ENCODE peak calls at places on chromosomes 7 and 10, in six cellular contexts. J is H9, N is neuronal stem cell, W is IMR-90, I is H1, A is trophoblast cell. O is an unnamed sample.

GRCh38 chr7:26864309-26865093 is at the start of gene SKAP2:
- DNase-seq in J (peak), N (peak), W (peak), I (peak), A (peak), O (peak)

GRCh38 chr7:73701357-73701995 is 18.0 kb downstream of the STX1A start:
- DNase-seq in J (peak), N (no peak), W (peak), I (peak), A (peak), O (peak)

GRCh38 chr10:122306282-122306681 is 35.2 kb downstream of the BTBD16 start:
- DNase-seq in J (no peak), N (no peak), W (no peak), I (no peak), A (no peak), O (no peak)

GRCh38 chr10:103451091-103451801 is 924 bp downstream of the CALHM2 start:
- DNase-seq in J (no peak), N (no peak), W (no peak), I (no peak), A (peak), O (no peak)

GRCh38 chr10:127923646-127924045 is 16.7 kb downstream of the PTPRE start:
- DNase-seq in J (no peak), N (no peak), W (no peak), I (no peak), A (no peak), O (no peak)

GRCh38 chr10:32155075-32155516 is 98.9 kb upstream of the KIF5B start:
- DNase-seq in J (no peak), N (no peak), W (peak), I (no peak), A (peak), O (peak)

GRCh38 chr10:117092386-117092785 is 45.7 kb downstream of the VAX1 start:
- DNase-seq in J (no peak), N (no peak), W (no peak), I (no peak), A (no peak), O (no peak)

GRCh38 chr10:130932326-130933007 is 379.1 kb downstream of the TCERG1L start:
- DNase-seq in J (peak), N (no peak), W (no peak), I (no peak), A (no peak), O (no peak)

GRCh38 chr10:6721480-6721879 is 141.4 kb upstream of the PRKCQ start:
- DNase-seq in J (no peak), N (no peak), W (peak), I (no peak), A (no peak), O (peak)

GRCh38 chr10:102324061-102324460 is 71.4 kb upstream of the NFKB2 start:
- DNase-seq in J (no peak), N (no peak), W (peak), I (no peak), A (peak), O (peak)

GRCh38 chr7:117086788-117087187 is 133.5 kb downstream of the ST7 start:
- DNase-seq in J (no peak), N (no peak), W (no peak), I (no peak), A (no peak), O (peak)

GRCh38 chr7:20152511-20152910 is 64.7 kb downstream of the MACC1 start:
- DNase-seq in J (no peak), N (no peak), W (peak), I (no peak), A (no peak), O (peak)

GRCh38 chr10:119595715-119596515 is 849 bp downstream of the TIAL1 start:
- DNase-seq in J (peak), N (no peak), W (peak), I (no peak), A (peak), O (peak)

GRCh38 chr7:111229951-111230350 is 139.0 kb downstream of the LRRN3 start:
- DNase-seq in J (no peak), N (no peak), W (no peak), I (no peak), A (peak), O (peak)

GRCh38 chr10:50635286-50635685 is 11.5 kb upstream of the SGMS1 start:
- DNase-seq in J (no peak), N (no peak), W (peak), I (no peak), A (no peak), O (no peak)

GRCh38 chr7:105581066-105581811 is at the start of gene EFCAB10:
- DNase-seq in J (peak), N (peak), W (peak), I (peak), A (peak), O (peak)

GRCh38 chr10:4101918-4102654 is 317.1 kb upstream of the KLF6 start:
- DNase-seq in J (no peak), N (no peak), W (no peak), I (no peak), A (no peak), O (no peak)

GRCh38 chr10:14449293-14449815 is 118.6 kb upstream of the FRMD4A start:
- DNase-seq in J (no peak), N (no peak), W (no peak), I (no peak), A (no peak), O (no peak)

GRCh38 chr10:84783909-84784308 is 455.5 kb downstream of the CCSER2 start:
- DNase-seq in J (no peak), N (no peak), W (no peak), I (no peak), A (no peak), O (no peak)

GRCh38 chr7:156662269-156662668 is 21.7 kb downstream of the RNF32 start:
- DNase-seq in J (no peak), N (no peak), W (no peak), I (no peak), A (no peak), O (no peak)

GRCh38 chr10:14712991-14713422 is 61.7 kb downstream of the FAM107B start:
- DNase-seq in J (no peak), N (no peak), W (peak), I (no peak), A (peak), O (no peak)

GRCh38 chr7:127758105-127758504 is 106.1 kb downstream of the SND1 start:
- DNase-seq in J (no peak), N (no peak), W (no peak), I (no peak), A (no peak), O (no peak)

GRCh38 chr10:113891476-113891875 is 37.0 kb downstream of the NHLRC2 start:
- DNase-seq in J (no peak), N (no peak), W (no peak), I (no peak), A (peak), O (no peak)

GRCh38 chr7:138948403-138948802 is 32.8 kb downstream of the KIAA1549 start:
- DNase-seq in J (no peak), N (no peak), W (no peak), I (no peak), A (no peak), O (no peak)

DNA sequence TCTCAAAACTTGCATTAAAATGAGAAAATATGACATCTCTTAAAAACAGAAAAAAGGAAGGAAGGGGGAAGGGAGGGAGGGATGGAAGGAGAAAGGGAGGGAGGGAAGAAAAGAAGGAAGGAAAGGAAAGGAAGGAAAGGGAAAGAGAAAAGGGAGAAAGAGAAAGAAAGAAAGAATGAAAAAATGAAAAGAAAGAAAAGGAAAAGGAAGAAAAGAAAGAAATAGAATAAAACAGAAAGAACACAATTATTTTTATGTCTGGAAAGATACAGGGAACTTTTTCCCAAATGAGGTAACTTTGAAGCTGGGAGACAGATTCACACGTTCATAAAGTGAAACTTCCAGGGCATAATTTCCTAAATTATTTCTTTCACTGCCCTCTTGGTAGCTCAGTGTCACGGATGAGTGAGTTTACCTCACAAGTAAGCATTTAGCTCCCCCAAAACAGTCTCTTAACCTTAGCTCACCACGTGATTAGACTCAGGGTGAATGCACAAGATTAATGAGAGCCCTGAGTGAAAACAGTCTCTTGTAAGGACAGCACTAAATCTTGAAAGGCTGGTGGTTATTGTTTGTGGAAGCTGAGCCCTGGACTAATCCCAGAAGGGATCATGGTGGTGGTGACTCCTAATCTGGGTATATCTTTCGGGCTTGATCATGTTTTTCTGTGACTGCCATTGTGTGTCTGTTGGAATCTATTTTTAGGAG is 74.1 kb upstream of the HDAC9 start:
- DNase-seq in J (no peak), N (peak), W (no peak), I (no peak), A (no peak), O (peak)
- H3K4ac ChIP-seq in J (no peak), N (no peak), W (peak), I (no peak), A (no peak), O (no peak)

GRCh38 chr7:106609416-106609815 is 51.5 kb downstream of the CCDC71L start:
- DNase-seq in J (no peak), N (no peak), W (peak), I (no peak), A (no peak), O (peak)

GRCh38 chr7:106611911-106612310 is 49.0 kb downstream of the CCDC71L start:
- DNase-seq in J (no peak), N (no peak), W (no peak), I (no peak), A (peak), O (no peak)

GRCh38 chr7:106610996-106611886 is 49.7 kb downstream of the CCDC71L start:
- DNase-seq in J (no peak), N (no peak), W (peak), I (no peak), A (peak), O (no peak)

GRCh38 chr7:106606120-106606519 is 54.8 kb downstream of the CCDC71L start:
- DNase-seq in J (no peak), N (no peak), W (no peak), I (no peak), A (no peak), O (no peak)

GRCh38 chr7:106608664-106609063 is 52.3 kb downstream of the CCDC71L start:
- DNase-seq in J (no peak), N (no peak), W (no peak), I (no peak), A (no peak), O (no peak)
- H2AFZ ChIP-seq in J (no peak), N (no peak), W (peak), I (no peak), A (no peak), O (no peak)

DNA sequence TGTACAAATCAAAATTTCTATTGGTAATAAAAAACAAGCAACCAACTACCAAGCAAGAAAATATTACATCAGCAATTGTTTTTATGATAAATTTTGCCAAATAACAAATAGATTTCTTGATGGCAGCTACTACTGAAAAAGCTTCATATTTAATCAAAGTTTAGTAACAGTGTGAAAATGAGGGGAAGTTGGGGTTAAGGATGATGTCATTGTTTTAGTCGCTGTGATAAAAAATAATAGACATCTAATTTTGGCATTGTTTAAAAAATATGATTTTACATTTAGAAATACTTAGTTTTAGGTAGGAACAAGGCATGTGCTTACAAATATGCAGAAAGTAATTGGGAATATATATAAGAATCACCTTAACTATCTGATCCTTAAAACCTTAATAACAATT is 145.9 kb downstream of the CNTNAP2 start:
- DNase-seq in J (no peak), N (no peak), W (no peak), I (no peak), A (no peak), O (no peak)
- H4K91ac ChIP-seq in J (no peak), N (no peak), W (no peak), I (no peak), A (no peak), O (no peak)

DNA sequence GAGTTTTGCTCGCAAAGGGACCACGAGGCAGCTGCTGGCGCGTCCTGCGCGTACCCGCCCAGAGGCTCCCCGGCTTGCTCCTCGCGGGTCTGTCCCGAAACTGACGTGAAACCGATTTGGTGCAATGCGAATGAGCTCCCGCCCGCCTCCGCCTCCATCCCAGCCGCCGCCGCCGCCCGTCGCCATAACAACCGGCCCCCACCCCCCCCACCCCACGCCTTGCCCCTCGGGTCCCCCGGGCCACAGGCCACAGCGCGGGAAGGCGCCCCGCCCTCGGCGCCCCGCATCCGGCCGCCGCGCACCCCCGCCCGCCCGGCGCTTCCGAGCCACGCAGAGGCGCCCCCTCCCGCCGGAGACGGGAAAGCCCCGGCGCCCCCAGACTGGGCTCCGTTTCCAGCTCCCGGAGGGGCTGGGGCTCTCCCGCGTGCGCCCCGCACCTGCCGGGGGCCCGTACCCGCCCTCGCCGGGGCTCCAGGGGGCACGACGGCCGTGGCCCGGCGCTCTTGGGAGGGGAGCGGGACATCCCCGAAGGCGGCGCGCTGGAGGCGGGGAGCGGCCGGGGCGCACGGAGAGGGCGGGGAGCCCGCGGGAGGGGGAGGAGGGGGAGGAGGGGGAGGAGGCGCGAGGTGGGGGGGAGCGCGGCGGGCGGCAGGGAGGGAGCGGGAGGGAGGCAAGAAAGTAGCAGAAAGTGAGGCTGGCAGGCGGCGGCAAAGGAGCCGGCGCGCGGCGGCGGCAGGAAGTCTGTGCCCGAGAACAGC is at the start of gene CAMK1D:
- DNase-seq in J (peak), N (peak), W (peak), I (peak), A (peak), O (peak)
- H3K4ac ChIP-seq in J (no peak), N (no peak), W (peak), I (no peak), A (no peak), O (peak)

GRCh38 chr7:82865856-82866255 is 296.8 kb downstream of the PCLO start:
- DNase-seq in J (no peak), N (no peak), W (no peak), I (no peak), A (no peak), O (no peak)
- H2AFZ ChIP-seq in J (no peak), N (no peak), W (no peak), I (no peak), A (no peak), O (no peak)

GRCh38 chr7:150999497-151000225 is 8.8 kb downstream of the NOS3 start:
- DNase-seq in J (no peak), N (no peak), W (no peak), I (no peak), A (no peak), O (no peak)
- H4K91ac ChIP-seq in J (no peak), N (no peak), W (no peak), I (no peak), A (no peak), O (no peak)

GRCh38 chr10:86710987-86711236 is 42.6 kb downstream of the LDB3 start:
- DNase-seq in J (no peak), N (no peak), W (no peak), I (no peak), A (no peak), O (no peak)

GRCh38 chr10:86709786-86710185 is 41.5 kb downstream of the LDB3 start:
- DNase-seq in J (no peak), N (no peak), W (no peak), I (no peak), A (no peak), O (no peak)

GRCh38 chr10:86708783-86709778 is 40.8 kb downstream of the LDB3 start:
- DNase-seq in J (no peak), N (no peak), W (no peak), I (no peak), A (no peak), O (no peak)

GRCh38 chr10:86711957-86712708 is 43.8 kb downstream of the LDB3 start:
- DNase-seq in J (peak), N (peak), W (peak), I (no peak), A (no peak), O (no peak)

GRCh38 chr10:86711237-86711956 is 43.1 kb downstream of the LDB3 start:
- DNase-seq in J (peak), N (peak), W (peak), I (peak), A (peak), O (peak)
- H3K4ac ChIP-seq in J (no peak), N (no peak), W (peak), I (no peak), A (peak), O (peak)

GRCh38 chr10:80204193-80204714 is 1.1 kb downstream of the ANXA11 start:
- DNase-seq in J (no peak), N (no peak), W (no peak), I (no peak), A (peak), O (peak)

GRCh38 chr10:80203835-80204148 is 1.5 kb downstream of the ANXA11 start:
- DNase-seq in J (no peak), N (no peak), W (no peak), I (no peak), A (no peak), O (no peak)

GRCh38 chr10:80206277-80206655 is 929 bp upstream of the ANXA11 start:
- DNase-seq in J (no peak), N (no peak), W (no peak), I (no peak), A (no peak), O (no peak)

GRCh38 chr10:80204801-80205477 is 398 bp downstream of the ANXA11 start:
- DNase-seq in J (no peak), N (no peak), W (peak), I (no peak), A (peak), O (peak)

DNA sequence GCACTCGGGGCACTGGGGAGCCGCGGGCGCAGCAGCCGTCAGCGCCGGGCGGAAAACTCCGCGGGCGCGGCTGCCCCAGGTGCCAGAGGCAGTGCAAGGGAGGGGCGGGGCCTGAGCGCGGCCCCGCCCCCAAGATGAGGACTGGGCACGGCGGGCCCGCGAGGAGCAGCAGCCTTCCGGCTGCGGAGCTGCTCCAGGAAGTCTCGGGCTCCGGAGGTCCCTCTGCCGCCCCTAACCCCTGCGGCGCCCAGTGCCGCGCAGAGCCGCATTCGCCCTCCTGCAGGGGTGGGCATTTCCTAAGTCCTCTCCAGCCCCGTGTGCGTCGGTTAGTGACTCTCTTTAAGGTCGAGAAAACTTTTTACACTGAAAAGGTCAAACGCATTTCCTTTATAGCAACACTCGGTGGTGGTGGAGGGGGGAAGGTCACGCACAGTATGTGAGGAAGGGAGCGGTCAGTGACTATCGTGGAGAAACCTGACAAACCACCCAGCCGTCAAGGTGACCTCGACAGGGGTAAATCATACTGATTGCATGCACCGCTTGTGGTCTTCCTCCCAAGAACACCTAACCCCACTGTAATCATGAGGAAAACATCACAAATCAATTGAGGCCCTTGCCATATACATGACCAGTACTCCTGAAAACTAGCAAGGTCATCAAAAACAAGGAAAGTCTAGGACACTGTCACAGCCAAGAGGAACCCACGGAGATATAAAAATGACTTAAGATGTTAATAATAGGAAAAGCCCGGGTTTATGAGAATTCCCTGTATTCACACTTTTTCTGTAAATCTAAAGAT is at the start of gene ANXA11:
- DNase-seq in J (peak), N (peak), W (peak), I (peak), A (peak), O (peak)
- H2AFZ ChIP-seq in J (peak), N (peak), W (peak), I (peak), A (peak), O (peak)

DNA sequence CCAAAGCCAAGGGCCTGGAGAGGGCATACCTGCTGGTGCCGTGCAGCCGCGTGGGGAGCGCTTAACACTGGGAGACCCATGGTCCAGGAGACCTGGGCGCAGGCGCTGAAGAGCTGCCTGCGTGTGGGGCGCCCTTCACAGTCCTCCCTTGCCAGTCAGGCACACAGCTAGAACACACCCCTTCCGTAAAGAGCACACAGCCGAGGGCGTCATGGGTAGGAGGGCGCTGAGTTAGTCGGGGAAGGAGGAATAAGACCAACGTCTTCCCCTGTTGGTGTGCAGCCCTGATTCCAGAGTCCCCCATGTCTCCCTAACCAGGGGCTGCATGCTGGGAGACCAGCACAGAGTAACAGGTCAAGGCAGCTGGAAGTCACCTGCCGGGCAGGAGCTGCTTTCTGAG is 273.9 kb downstream of the USP6NL start:
- DNase-seq in J (no peak), N (no peak), W (no peak), I (no peak), A (no peak), O (no peak)
- H4K91ac ChIP-seq in J (no peak), N (no peak), W (no peak), I (no peak), A (peak), O (no peak)

O was measured in mesenchymal stem cell.